ENCODE peak calls at places on chromosomes 16 and 17, in six cellular contexts. F is SK-N-SH, G is heart right ventricle, B is suprapubic skin, W is psoas muscle, V is colonic mucosa. Y is an unnamed sample.

GRCh38 chr16:4694664-4695451 is 1.5 kb downstream of the NUDT16L1 start:
- DNase-seq in F (peak), G (peak), B (no peak), W (peak), V (no peak), Y (no peak)

GRCh38 chr16:48969611-48970010 is 312.0 kb downstream of the CBLN1 start:
- DNase-seq in F (no peak), G (no peak), B (no peak), W (no peak), V (no peak), Y (no peak)

GRCh38 chr16:75058815-75059214 is 57.8 kb downstream of the LDHD start:
- DNase-seq in F (no peak), G (no peak), B (no peak), W (no peak), V (no peak), Y (no peak)

GRCh38 chr16:74073471-74073870 is 223.1 kb upstream of the PSMD7 start:
- DNase-seq in F (no peak), G (no peak), B (no peak), W (no peak), V (no peak), Y (no peak)

GRCh38 chr16:25855063-25855462 is 163.3 kb downstream of the HS3ST4 start:
- DNase-seq in F (no peak), G (no peak), B (no peak), W (no peak), V (no peak), Y (no peak)

GRCh38 chr16:67993207-67994036 is 5.9 kb downstream of the DPEP2 start:
- DNase-seq in F (peak), G (peak), B (peak), W (peak), V (peak), Y (peak)

GRCh38 chr16:86827521-86827920 is 249.2 kb downstream of the FOXL1 start:
- DNase-seq in F (no peak), G (no peak), B (no peak), W (no peak), V (no peak), Y (no peak)

GRCh38 chr17:49787932-49788442 is 494 bp upstream of the KAT7 start:
- DNase-seq in F (peak), G (no peak), B (no peak), W (no peak), V (peak), Y (no peak)

GRCh38 chr16:53091508-53092211 is 36.9 kb downstream of the CHD9 start:
- DNase-seq in F (peak), G (peak), B (peak), W (peak), V (peak), Y (peak)

GRCh38 chr17:31573861-31574260 is 182.4 kb downstream of the RAB11FIP4 start:
- DNase-seq in F (peak), G (no peak), B (no peak), W (no peak), V (no peak), Y (no peak)

GRCh38 chr16:17773698-17774101 is 302.9 kb upstream of the XYLT1 start:
- DNase-seq in F (peak), G (no peak), B (no peak), W (no peak), V (no peak), Y (no peak)

GRCh38 chr16:278863-279366 is 1.5 kb upstream of the ARHGDIG start:
- DNase-seq in F (no peak), G (no peak), B (no peak), W (no peak), V (no peak), Y (peak)

GRCh38 chr16:17173134-17173729 is 297.5 kb downstream of the XYLT1 start:
- DNase-seq in F (no peak), G (no peak), B (no peak), W (no peak), V (peak), Y (peak)

GRCh38 chr16:12458051-12458450 is 345.6 kb downstream of the CPPED1 start:
- DNase-seq in F (no peak), G (no peak), B (no peak), W (no peak), V (no peak), Y (no peak)

GRCh38 chr16:12461201-12461600 is 342.5 kb downstream of the CPPED1 start:
- DNase-seq in F (no peak), G (no peak), B (no peak), W (no peak), V (no peak), Y (no peak)

GRCh38 chr16:12458591-12459400 is 344.9 kb downstream of the CPPED1 start:
- DNase-seq in F (no peak), G (peak), B (no peak), W (no peak), V (no peak), Y (peak)

GRCh38 chr16:12459993-12460392 is 343.7 kb downstream of the CPPED1 start:
- DNase-seq in F (no peak), G (no peak), B (no peak), W (no peak), V (no peak), Y (no peak)

DNA sequence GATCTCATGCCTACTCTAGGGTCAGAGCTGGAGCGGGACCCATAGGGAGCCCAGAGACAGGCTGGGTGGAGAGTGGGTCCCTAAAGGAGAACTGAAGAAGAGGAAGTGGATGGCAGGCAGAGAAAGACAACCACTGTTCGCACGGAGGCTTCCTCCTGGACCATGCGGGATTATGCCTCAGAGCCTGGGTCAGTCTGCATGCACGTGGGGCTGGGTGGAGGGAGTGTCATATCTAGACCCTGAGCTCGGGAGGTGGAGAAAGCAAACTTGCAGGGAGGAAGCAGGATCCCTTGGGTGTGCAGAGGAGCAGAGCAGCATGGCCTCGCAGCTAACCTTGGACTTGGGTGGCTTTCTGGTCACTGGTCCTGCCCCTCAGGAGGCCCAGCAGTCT is 344.3 kb downstream of the CPPED1 start:
- DNase-seq in F (no peak), G (peak), B (no peak), W (peak), V (peak), Y (peak)
- H3K27ac ChIP-seq in F (no peak), G (no peak), B (no peak), W (no peak), V (peak), Y (peak)

GRCh38 chr17:28745052-28745776 is 1.4 kb downstream of the TRAF4 start:
- DNase-seq in F (peak), G (no peak), B (no peak), W (peak), V (peak), Y (no peak)

GRCh38 chr17:28744802-28745051 is 916 bp downstream of the TRAF4 start:
- DNase-seq in F (no peak), G (no peak), B (no peak), W (no peak), V (no peak), Y (no peak)

GRCh38 chr17:28744104-28744801 is 442 bp downstream of the TRAF4 start:
- DNase-seq in F (peak), G (peak), B (no peak), W (peak), V (peak), Y (peak)

GRCh38 chr17:28741358-28742349 is 2.2 kb upstream of the TRAF4 start:
- DNase-seq in F (no peak), G (no peak), B (no peak), W (peak), V (peak), Y (no peak)

GRCh38 chr17:28743243-28744103 is at the start of gene TRAF4:
- DNase-seq in F (peak), G (peak), B (no peak), W (peak), V (peak), Y (peak)
- TF ChIP-seq CTCF in F (no peak), G (no peak), B (peak), W (peak), V (no peak), Y (no peak)

GRCh38 chr17:36931697-36932382 is 5.4 kb upstream of the LHX1 start:
- DNase-seq in F (peak), G (no peak), B (no peak), W (peak), V (no peak), Y (no peak)
- H3K27ac ChIP-seq in F (no peak), G (no peak), B (no peak), W (no peak), V (no peak), Y (no peak)

DNA sequence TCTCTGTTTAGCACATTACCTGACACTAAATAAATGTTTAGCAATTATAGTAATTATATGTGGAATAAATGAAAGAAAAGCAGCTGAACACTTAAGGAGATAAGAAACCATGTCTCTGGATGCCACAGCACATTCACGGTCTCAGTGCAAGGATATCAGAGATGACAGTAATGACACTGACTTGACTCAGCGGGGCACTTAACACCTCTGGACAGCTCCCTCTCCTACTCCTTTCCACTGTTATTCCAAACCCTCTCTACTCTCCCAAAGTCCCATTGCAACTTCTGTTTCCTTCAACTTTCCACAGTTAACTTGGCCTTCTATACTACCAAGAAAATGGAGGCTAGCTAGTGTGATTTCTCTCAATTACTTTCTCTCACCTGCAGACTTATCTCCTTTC is 93.0 kb upstream of the CORO6 start:
- DNase-seq in F (no peak), G (no peak), B (no peak), W (no peak), V (no peak), Y (no peak)
- TF ChIP-seq CTCF in F (no peak), G (no peak), B (no peak), W (no peak), V (no peak), Y (no peak)

GRCh38 chr16:69855587-69855986 is 93.5 kb downstream of the WWP2 start:
- DNase-seq in F (no peak), G (no peak), B (no peak), W (no peak), V (no peak), Y (no peak)
- H3K27ac ChIP-seq in F (no peak), G (peak), B (no peak), W (no peak), V (no peak), Y (no peak)

GRCh38 chr17:77607606-77608005 is 350.9 kb upstream of the TNRC6C start:
- DNase-seq in F (peak), G (no peak), B (no peak), W (no peak), V (no peak), Y (no peak)

GRCh38 chr17:77606146-77606864 is 352.2 kb upstream of the TNRC6C start:
- DNase-seq in F (peak), G (no peak), B (peak), W (no peak), V (no peak), Y (no peak)

GRCh38 chr17:77604301-77605031 is 354.0 kb upstream of the TNRC6C start:
- DNase-seq in F (no peak), G (no peak), B (peak), W (no peak), V (no peak), Y (no peak)

GRCh38 chr17:77608431-77608830 is 350.1 kb upstream of the TNRC6C start:
- DNase-seq in F (peak), G (no peak), B (no peak), W (no peak), V (no peak), Y (no peak)

DNA sequence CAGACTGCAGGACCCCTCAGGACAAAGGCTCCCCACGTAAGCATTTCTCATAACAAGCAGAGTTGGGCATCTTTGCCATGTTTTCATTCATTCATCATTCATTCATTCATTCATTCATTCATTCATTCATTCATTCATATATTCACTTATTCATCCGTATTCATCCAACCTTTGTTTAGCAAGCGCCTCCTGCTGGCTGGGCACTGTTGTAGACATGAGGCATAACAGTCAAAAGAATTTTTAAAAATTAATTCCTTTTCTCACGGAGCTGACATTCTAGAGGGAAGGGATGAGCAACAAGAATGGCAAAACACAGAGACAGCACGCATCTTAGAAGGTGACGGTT is 351.7 kb upstream of the TNRC6C start:
- DNase-seq in F (no peak), G (no peak), B (no peak), W (no peak), V (no peak), Y (no peak)
- TF ChIP-seq CTCF in F (peak), G (no peak), B (no peak), W (no peak), V (no peak), Y (no peak)

DNA sequence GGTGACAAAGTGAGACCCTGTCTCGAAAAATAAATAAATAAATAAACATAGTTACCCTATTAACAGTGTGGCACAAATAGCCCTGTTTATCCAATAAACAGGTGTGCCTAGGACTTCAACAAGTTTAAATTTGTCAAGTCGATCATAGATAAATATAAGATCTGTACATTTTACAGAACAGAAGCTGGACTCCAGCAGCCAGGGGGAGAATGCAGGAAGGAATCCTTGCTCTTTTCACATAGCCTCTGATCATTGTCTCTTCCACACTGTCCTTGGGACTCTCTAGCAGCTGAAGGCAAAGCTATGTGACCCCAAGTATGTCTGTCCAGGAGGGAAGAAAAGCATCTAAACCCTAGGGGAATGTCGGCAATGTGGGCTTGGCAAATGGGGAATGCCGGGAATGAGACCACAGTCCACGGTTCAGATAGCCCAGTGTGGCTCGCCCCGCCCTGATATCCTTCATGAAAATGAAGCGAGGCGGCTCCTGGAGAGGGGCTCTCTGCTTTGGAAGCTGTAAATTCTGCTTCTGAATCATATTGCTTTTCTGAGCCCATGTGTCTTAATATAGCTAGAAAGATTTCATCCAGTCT is 24.8 kb upstream of the GRB2 start:
- DNase-seq in F (no peak), G (no peak), B (no peak), W (no peak), V (no peak), Y (no peak)
- H3K27ac ChIP-seq in F (no peak), G (no peak), B (no peak), W (peak), V (no peak), Y (peak)

GRCh38 chr16:13392341-13392740 is 490.9 kb downstream of the SHISA9 start:
- DNase-seq in F (no peak), G (no peak), B (no peak), W (no peak), V (no peak), Y (no peak)
- TF ChIP-seq CTCF in F (no peak), G (no peak), B (no peak), W (no peak), V (no peak), Y (no peak)

GRCh38 chr16:31397701-31398100 is 4.6 kb downstream of the ITGAD start:
- DNase-seq in F (no peak), G (no peak), B (no peak), W (no peak), V (no peak), Y (no peak)
- H3K27ac ChIP-seq in F (no peak), G (no peak), B (no peak), W (no peak), V (no peak), Y (no peak)

Y was measured in lung.